ENCODE peak calls at places on chromosomes 3 and 15, in ten cellular contexts. X is fibroblast of the conjunctiva; R is COLO829; U is naive thymus-derived CD4-positive, alpha-beta T cell; A is AG09319; M is BJ; D is HL-60; H is iPS DF 19.7; G is trophoblast cell; P is activated T-cell treated with anti-CD3 and anti-CD28 coated beads for 48 hours. K is an unnamed sample.

GRCh38 chr3:122572940-122573412 is 4.5 kb upstream of the PARP15 start:
- DNase-seq in R (peak; percentile 82), G (peak; percentile 12), D (peak; percentile 23), U (no peak), P (no peak), H (peak; percentile 52), X (peak; percentile 27), A (no peak), M (no peak), K (no peak)

GRCh38 chr15:72907733-72908132 is 124.2 kb upstream of the ADPGK start:
- DNase-seq in U (no peak), M (no peak), H (no peak), P (no peak), G (no peak), R (no peak), A (no peak), X (no peak), D (no peak), K (no peak)

GRCh38 chr3:105688821-105689220 is 180.0 kb downstream of the CBLB start:
- DNase-seq in R (no peak), H (no peak), G (no peak), X (no peak), D (no peak), P (no peak), U (no peak), M (no peak), A (no peak), K (no peak)

GRCh38 chr3:135258916-135259315 is 463.9 kb downstream of the EPHB1 start:
- DNase-seq in R (no peak), H (no peak), U (no peak), M (no peak), D (no peak), A (no peak), G (no peak), P (no peak), X (no peak), K (no peak)

GRCh38 chr3:100437879-100438622 is 36.7 kb downstream of the LNP1 start:
- DNase-seq in X (no peak), P (no peak), A (no peak), G (no peak), D (no peak), H (no peak), R (no peak), M (no peak), U (no peak), K (no peak)

GRCh38 chr15:34795267-34796081 is at the start of gene ACTC1:
- DNase-seq in R (no peak), U (no peak), H (no peak), A (no peak), D (no peak), M (no peak), G (peak; percentile 74), P (no peak), X (no peak), K (no peak)

GRCh38 chr15:92468987-92469386 is 75.3 kb downstream of the ST8SIA2 start:
- DNase-seq in X (no peak), P (no peak), M (no peak), R (no peak), A (no peak), H (no peak), D (no peak), U (no peak), G (no peak), K (no peak)

GRCh38 chr15:59251001-59251845 is 44.6 kb downstream of the LDHAL6B start:
- DNase-seq in P (no peak), U (no peak), X (no peak), R (no peak), G (no peak), H (no peak), D (no peak), A (no peak), M (no peak), K (no peak)

GRCh38 chr15:63915209-63915887 is 81.6 kb upstream of the HERC1 start:
- DNase-seq in A (no peak), X (no peak), M (no peak), H (no peak), G (no peak), P (no peak), D (no peak), R (no peak), U (no peak), K (no peak)

GRCh38 chr15:82072926-82073537 is 27.2 kb upstream of the MEX3B start:
- DNase-seq in P (no peak), D (no peak), X (no peak), R (no peak), H (no peak), A (no peak), U (no peak), G (no peak), M (no peak), K (no peak)

GRCh38 chr3:1439395-1439794 is 346.6 kb downstream of the CNTN6 start:
- DNase-seq in G (no peak), U (no peak), P (peak; percentile 1), A (no peak), M (no peak), X (no peak), R (no peak), D (peak; percentile 6), H (no peak), K (no peak)